ENCODE peak calls at places on chromosomes 16 and 17, in four cellular contexts. One of them, this sample, is unnamed.

GRCh38 chr16:82639666-82640336 is 13.0 kb downstream of the CDH13 start:
- DNase-seq in tibial nerve: no peak
- DNase-seq in lung: peak; percentile 36
- DNase-seq in ovary: no peak
- DNase-seq in this sample: no peak

GRCh38 chr16:47358816-47359215 is 102.0 kb downstream of the ITFG1 start:
- DNase-seq in lung: no peak
- DNase-seq in tibial nerve: no peak
- DNase-seq in ovary: no peak
- DNase-seq in this sample: no peak

GRCh38 chr17:50550661-50551432 is 3.9 kb downstream of the SPATA20 start:
- DNase-seq in tibial nerve: peak; percentile 68
- DNase-seq in ovary: peak; percentile 89
- DNase-seq in lung: peak; percentile 80
- DNase-seq in this sample: no peak

GRCh38 chr17:10200016-10200415 is 1.6 kb upstream of the GAS7 start:
- DNase-seq in tibial nerve: no peak
- DNase-seq in ovary: no peak
- DNase-seq in lung: no peak
- DNase-seq in this sample: no peak

GRCh38 chr16:54076006-54076504 is 210.5 kb downstream of the IRX3 start:
- DNase-seq in lung: no peak
- DNase-seq in ovary: no peak
- DNase-seq in tibial nerve: no peak
- DNase-seq in this sample: no peak

GRCh38 chr17:54754560-54754959 is 146.1 kb upstream of the TOM1L1 start:
- DNase-seq in ovary: no peak
- DNase-seq in lung: no peak
- DNase-seq in tibial nerve: no peak
- DNase-seq in this sample: no peak

GRCh38 chr16:81585785-81586184 is 141.2 kb downstream of the CMIP start:
- DNase-seq in ovary: no peak
- DNase-seq in lung: no peak
- DNase-seq in tibial nerve: no peak
- DNase-seq in this sample: no peak

GRCh38 chr16:31455601-31456314 is 3.5 kb upstream of the ARMC5 start:
- DNase-seq in tibial nerve: no peak
- DNase-seq in ovary: peak; percentile 40
- DNase-seq in lung: no peak
- DNase-seq in this sample: no peak

GRCh38 chr17:76998839-76999238 is 130.6 kb downstream of the MGAT5B start:
- DNase-seq in tibial nerve: no peak
- DNase-seq in lung: no peak
- DNase-seq in ovary: no peak
- DNase-seq in this sample: no peak

GRCh38 chr17:76570877-76571471 is 14.7 kb downstream of the ST6GALNAC2 start:
- DNase-seq in ovary: no peak
- DNase-seq in tibial nerve: no peak
- DNase-seq in lung: no peak
- DNase-seq in this sample: no peak

GRCh38 chr17:40452074-40452787 is 9.0 kb downstream of the IGFBP4 start:
- DNase-seq in lung: no peak
- DNase-seq in ovary: peak; percentile 67
- DNase-seq in tibial nerve: peak; percentile 70
- DNase-seq in this sample: no peak

GRCh38 chr16:19690196-19690595 is 27.8 kb downstream of the KNOP1 start:
- DNase-seq in lung: no peak
- DNase-seq in ovary: no peak
- DNase-seq in tibial nerve: no peak
- DNase-seq in this sample: no peak

GRCh38 chr16:15434425-15435215 is at the start of gene BMERB1:
- DNase-seq in tibial nerve: peak; percentile 42
- DNase-seq in ovary: peak; percentile 88
- DNase-seq in lung: peak; percentile 35
- DNase-seq in this sample: peak; percentile 23

GRCh38 chr16:19874816-19875546 is 9.7 kb downstream of the GPRC5B start:
- DNase-seq in ovary: no peak
- DNase-seq in tibial nerve: no peak
- DNase-seq in lung: no peak
- DNase-seq in this sample: no peak

GRCh38 chr17:31724619-31725018 is 134.4 kb downstream of the COPRS start:
- DNase-seq in tibial nerve: no peak
- DNase-seq in lung: no peak
- DNase-seq in ovary: no peak
- DNase-seq in this sample: no peak

GRCh38 chr17:68020451-68020779 is 15.1 kb upstream of the KPNA2 start:
- DNase-seq in tibial nerve: no peak
- DNase-seq in lung: no peak
- DNase-seq in ovary: no peak
- DNase-seq in this sample: no peak

GRCh38 chr17:51585514-51586104 is 325.3 kb downstream of the UTP18 start:
- DNase-seq in tibial nerve: no peak
- DNase-seq in lung: no peak
- DNase-seq in ovary: peak; percentile 39
- DNase-seq in this sample: no peak

GRCh38 chr17:45846646-45847045 is 2.0 kb downstream of the SPPL2C start:
- DNase-seq in ovary: no peak
- DNase-seq in tibial nerve: no peak
- DNase-seq in lung: no peak
- DNase-seq in this sample: no peak

GRCh38 chr16:79509221-79509631 is 91.3 kb downstream of the MAF start:
- DNase-seq in lung: no peak
- DNase-seq in tibial nerve: peak; percentile 21
- DNase-seq in ovary: no peak
- DNase-seq in this sample: no peak

GRCh38 chr17:69769050-69769449 is 306.0 kb upstream of the KCNJ16 start:
- DNase-seq in lung: no peak
- DNase-seq in ovary: no peak
- DNase-seq in tibial nerve: no peak
- DNase-seq in this sample: no peak

GRCh38 chr17:59357219-59357699 is 25.8 kb downstream of the YPEL2 start:
- DNase-seq in ovary: no peak
- DNase-seq in lung: no peak
- DNase-seq in tibial nerve: no peak
- DNase-seq in this sample: no peak

GRCh38 chr16:68907297-68907999 is 64.1 kb downstream of the TANGO6 start:
- DNase-seq in lung: no peak
- DNase-seq in tibial nerve: no peak
- DNase-seq in ovary: no peak
- DNase-seq in this sample: no peak

GRCh38 chr17:54745862-54746261 is 154.8 kb upstream of the TOM1L1 start:
- DNase-seq in lung: no peak
- DNase-seq in ovary: no peak
- DNase-seq in tibial nerve: no peak
- DNase-seq in this sample: no peak

GRCh38 chr17:50050431-50051032 is 5.4 kb upstream of the ITGA3 start:
- DNase-seq in ovary: no peak
- DNase-seq in lung: no peak
- DNase-seq in tibial nerve: no peak
- DNase-seq in this sample: no peak

GRCh38 chr17:41406205-41406604 is 8.8 kb upstream of the KRT31 start:
- DNase-seq in ovary: no peak
- DNase-seq in lung: no peak
- DNase-seq in tibial nerve: no peak
- DNase-seq in this sample: peak; percentile 51

GRCh38 chr16:58109881-58110280 is 19.3 kb downstream of the CFAP20 start:
- DNase-seq in tibial nerve: no peak
- DNase-seq in lung: no peak
- DNase-seq in ovary: no peak
- DNase-seq in this sample: no peak

GRCh38 chr16:58109330-58109729 is 19.9 kb downstream of the CFAP20 start:
- DNase-seq in tibial nerve: no peak
- DNase-seq in lung: no peak
- DNase-seq in ovary: no peak
- DNase-seq in this sample: no peak

GRCh38 chr16:58107228-58107627 is 22.0 kb downstream of the CFAP20 start:
- DNase-seq in lung: no peak
- DNase-seq in ovary: no peak
- DNase-seq in tibial nerve: no peak
- DNase-seq in this sample: no peak

GRCh38 chr16:58111331-58111627 is 17.9 kb downstream of the CFAP20 start:
- DNase-seq in lung: no peak
- DNase-seq in ovary: no peak
- DNase-seq in tibial nerve: no peak
- DNase-seq in this sample: no peak

DNA sequence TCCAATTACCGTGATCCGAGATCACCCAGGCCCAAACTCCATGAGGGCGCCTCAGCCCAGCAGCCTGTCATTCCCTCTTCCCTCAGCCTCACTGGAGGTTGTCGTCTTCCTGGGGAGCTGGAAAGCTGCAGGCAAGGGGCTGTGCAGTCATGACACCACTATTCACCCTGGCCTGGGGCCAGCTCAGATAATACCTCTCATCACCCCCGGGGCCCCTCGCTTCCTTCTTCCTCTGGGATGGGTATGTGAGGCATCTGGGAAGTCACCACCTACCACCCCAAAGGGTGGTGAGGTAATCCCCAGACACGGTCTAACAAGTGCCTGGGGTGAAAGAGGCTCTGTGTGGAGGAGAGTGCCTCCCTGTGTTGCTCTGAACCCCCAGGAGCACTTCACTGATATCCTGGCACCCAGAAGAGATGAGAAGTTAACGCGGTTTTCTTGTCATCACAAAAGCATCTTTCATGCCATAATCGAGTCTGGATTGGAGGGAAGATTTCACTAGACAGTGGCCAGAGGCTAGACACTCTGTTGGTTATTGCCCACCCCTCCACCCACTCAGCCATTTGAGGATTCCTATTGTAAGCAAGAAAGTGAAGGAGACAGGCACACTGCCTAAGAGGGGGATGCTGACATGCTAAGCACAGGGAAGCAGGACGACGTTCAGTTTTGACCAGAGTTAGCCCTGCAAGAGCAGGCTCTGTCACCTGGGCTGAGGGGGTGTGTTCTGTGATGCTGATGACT is 18.4 kb downstream of the CFAP20 start:
- DNase-seq in lung: no peak
- DNase-seq in tibial nerve: no peak
- DNase-seq in ovary: no peak
- DNase-seq in this sample: peak; percentile 87
- TF ChIP-seq CTCF in lung: no peak
- TF ChIP-seq CTCF in tibial nerve: no peak
- TF ChIP-seq CTCF in ovary: no peak
- TF ChIP-seq CTCF in this sample: peak; percentile 64

GRCh38 chr17:3724373-3725077 is 822 bp downstream of the HASPIN start:
- DNase-seq in ovary: no peak
- DNase-seq in lung: no peak
- DNase-seq in tibial nerve: no peak
- DNase-seq in this sample: no peak

GRCh38 chr17:3723556-3724372 is at the start of gene HASPIN:
- DNase-seq in lung: peak; percentile 91
- DNase-seq in tibial nerve: peak; percentile 76
- DNase-seq in ovary: peak; percentile 95
- DNase-seq in this sample: peak; percentile 74

GRCh38 chr17:3719265-3719664 is 4.4 kb upstream of the HASPIN start:
- DNase-seq in tibial nerve: no peak
- DNase-seq in lung: no peak
- DNase-seq in ovary: no peak
- DNase-seq in this sample: no peak

GRCh38 chr17:3723188-3723555 is 531 bp upstream of the HASPIN start:
- DNase-seq in lung: no peak
- DNase-seq in ovary: no peak
- DNase-seq in tibial nerve: no peak
- DNase-seq in this sample: no peak

DNA sequence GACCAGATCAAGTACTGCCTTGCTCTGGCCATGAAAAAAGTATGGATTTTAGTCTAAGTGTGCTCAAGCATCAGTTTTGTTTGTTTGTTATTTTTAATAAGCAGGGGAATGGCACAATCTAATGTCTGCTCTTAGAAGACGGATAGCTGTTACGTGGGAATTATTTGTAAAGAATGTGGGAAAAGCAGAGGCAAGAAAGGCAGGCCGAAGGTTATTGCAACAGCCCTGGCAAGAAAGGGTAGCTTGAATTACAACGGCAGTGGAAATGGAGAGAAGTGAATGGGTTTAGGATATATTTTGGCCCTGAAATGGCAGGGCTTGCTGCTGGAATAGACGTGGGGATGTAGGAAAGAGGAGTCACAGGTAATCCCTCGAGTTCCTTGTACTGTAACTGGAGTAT is 987 bp upstream of the HASPIN start:
- DNase-seq in lung: no peak
- DNase-seq in tibial nerve: no peak
- DNase-seq in ovary: no peak
- DNase-seq in this sample: no peak
- H3K4me1 ChIP-seq in lung: peaks cover 7% of the 10 kb centered on the region
- H3K4me1 ChIP-seq in tibial nerve: peaks cover 2% of the 10 kb centered on the region
- H3K4me1 ChIP-seq in ovary: peaks cover 6% of the 10 kb centered on the region
- H3K4me1 ChIP-seq in this sample: no peaks in the 10 kb centered on the region

DNA sequence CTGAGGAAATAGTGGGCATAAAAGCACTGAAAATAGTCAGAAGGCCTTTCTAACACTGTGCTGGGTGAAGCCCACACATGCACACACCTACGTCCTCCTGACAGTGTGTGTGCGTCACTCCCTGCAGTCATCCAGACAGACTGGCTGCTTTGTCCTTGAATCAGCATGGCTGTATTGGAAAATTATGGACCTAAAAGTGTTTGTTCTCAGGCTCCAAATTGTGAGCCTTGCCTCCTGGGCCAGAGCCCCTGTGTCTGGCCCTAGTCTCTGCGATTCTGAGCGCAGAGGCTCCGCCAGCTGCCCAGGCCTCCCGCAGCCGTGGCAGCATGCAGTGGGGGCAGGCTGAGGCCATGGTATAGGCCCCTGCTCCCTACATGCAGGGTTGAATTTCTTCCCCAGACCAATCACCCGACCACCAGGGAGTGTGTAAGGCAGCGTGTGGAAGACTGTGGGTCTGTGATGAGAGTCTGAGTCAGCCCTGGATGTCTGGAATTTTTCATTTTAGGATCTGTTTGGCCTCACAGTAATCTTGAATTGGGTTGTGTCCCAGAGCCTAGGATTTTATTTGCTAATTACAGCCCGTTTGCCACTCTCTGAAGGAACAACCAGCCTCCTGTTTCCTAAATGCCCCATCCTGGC is 166.8 kb downstream of the LGALS9B start:
- DNase-seq in ovary: peak; percentile 75
- DNase-seq in lung: no peak
- DNase-seq in tibial nerve: no peak
- DNase-seq in this sample: no peak
- H3K27ac ChIP-seq in ovary: peak overlapping the region; percentile 86
- H3K27ac ChIP-seq in lung: no peak overlapping the region
- H3K27ac ChIP-seq in tibial nerve: peak overlapping the region; percentile 6
- H3K27ac ChIP-seq in this sample: no peak overlapping the region

DNA sequence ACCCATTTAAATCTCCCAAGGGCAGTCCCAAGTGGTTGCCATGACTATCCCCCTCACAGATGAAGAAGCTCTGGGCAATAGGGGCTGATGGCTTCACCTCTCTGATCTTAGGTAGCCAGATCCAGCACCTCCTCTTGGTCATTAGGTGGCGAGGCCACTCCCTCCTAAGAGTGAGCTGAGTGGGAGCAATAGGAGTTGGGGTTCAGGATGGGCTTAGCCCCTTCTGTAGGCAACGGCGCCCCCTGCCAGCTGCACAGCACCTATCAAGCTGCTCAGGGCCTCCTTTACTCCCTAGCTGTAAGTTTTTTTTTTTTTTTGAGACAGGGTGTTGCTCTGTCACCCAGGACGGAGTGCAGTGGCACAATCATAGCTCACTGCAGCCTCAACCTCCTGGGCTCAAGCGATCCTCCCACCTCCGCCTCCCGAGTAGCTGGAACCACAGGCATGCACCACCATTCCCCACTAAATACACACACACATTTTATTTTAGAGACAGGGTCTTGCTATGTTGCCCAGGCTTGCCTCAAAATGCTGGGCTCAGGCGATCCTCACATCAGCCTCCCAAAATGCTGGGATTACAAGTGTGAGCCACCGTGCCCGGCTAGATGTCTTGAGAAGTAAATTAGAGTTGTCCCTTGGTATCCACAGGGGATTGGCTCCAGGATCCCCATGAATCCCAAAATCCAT is 3.5 kb upstream of the RRAD start:
- DNase-seq in tibial nerve: no peak
- DNase-seq in lung: no peak
- DNase-seq in ovary: peak; percentile 72
- DNase-seq in this sample: peak; percentile 21
- TF ChIP-seq CTCF in tibial nerve: peak; percentile 22
- TF ChIP-seq CTCF in lung: no peak
- TF ChIP-seq CTCF in ovary: no peak
- TF ChIP-seq CTCF in this sample: peak; percentile 59